ENCODE peak calls at places on chromosome 4, in four cellular contexts. O, B, F and U are unnamed samples.

GRCh38 chr4:6546681-6547447 is 28.1 kb upstream of the MAN2B2 start:
- DNase-seq in F (no peak), B (peak), O (peak), U (peak)

GRCh38 chr4:111283066-111283677 is 660.3 kb upstream of the PITX2 start:
- DNase-seq in O (peak), B (peak), F (no peak), U (peak)

GRCh38 chr4:7705062-7705461 is 234.6 kb downstream of the AFAP1 start:
- DNase-seq in O (no peak), B (no peak), F (no peak), U (no peak)

GRCh38 chr4:2261110-2261852 is 628 bp downstream of the MXD4 start:
- DNase-seq in O (peak), F (no peak), B (peak), U (peak)

GRCh38 chr4:71338846-71339593 is at the start of gene SLC4A4:
- DNase-seq in F (peak), B (peak), O (no peak), U (peak)

GRCh38 chr4:126604273-126604867 is 1028.4 kb upstream of the INTU start:
- DNase-seq in O (no peak), B (peak), F (no peak), U (peak)

GRCh38 chr4:182343435-182343834 is 100.2 kb downstream of the TENM3 start:
- DNase-seq in B (no peak), F (no peak), O (peak), U (no peak)

GRCh38 chr4:73864365-73864764 is 4.8 kb upstream of the CXCL1 start:
- DNase-seq in B (peak), O (no peak), F (no peak), U (no peak)

GRCh38 chr4:1278336-1278670 is 11.4 kb upstream of the MAEA start:
- DNase-seq in O (no peak), F (no peak), B (no peak), U (peak)

DNA sequence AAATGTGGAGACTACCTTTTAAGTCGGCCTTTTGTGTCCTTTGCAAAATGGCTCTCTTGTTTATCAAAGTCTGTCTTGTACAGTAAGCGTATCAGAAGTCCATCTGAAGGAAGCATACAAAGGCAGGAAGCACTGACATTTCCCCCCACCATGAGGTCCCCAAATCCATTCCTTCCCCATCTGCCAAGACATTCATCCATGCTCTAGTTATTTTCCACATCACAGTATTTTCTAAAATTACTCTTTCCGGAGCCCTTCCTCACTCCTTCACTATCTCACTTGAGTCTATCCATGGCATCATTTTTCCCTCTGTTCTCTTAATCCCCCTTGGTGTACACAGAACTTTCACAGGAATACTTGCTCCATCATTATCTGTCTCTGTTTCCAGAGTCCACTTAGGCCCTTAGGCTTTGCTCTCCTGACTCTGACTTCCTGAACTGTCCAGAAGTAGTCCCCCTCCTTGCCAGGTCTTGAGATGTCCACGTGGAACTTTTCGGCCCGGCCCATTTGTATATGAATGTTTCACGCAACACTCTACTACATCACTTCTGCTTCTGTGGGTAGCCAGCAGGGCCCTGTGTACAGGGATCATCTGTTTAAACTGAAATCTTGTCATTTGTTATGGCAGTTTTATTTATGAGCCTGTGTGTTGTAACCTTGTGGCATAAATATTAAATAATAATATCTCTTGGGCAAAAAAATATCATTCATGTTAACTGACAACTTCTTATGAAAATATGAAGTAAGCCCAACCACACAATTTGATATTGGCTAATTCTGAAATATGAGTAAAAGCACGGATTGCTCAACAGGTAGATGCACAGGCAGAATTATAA is 2.0 kb downstream of the SEL1L3 start:
- DNase-seq in F (no peak), B (peak), O (no peak), U (peak)
- TF ChIP-seq CHD1 in F (no peak), B (no peak), O (no peak), U (no peak)

GRCh38 chr4:88737304-88738015 is 39.8 kb upstream of the NAP1L5 start:
- DNase-seq in O (no peak), B (no peak), F (peak), U (peak)
- TF ChIP-seq CHD1 in O (no peak), B (no peak), F (no peak), U (no peak)

GRCh38 chr4:117135634-117136354 is 50.4 kb upstream of the TRAM1L1 start:
- DNase-seq in O (no peak), B (no peak), F (no peak), U (no peak)

GRCh38 chr4:117137143-117137542 is 51.8 kb upstream of the TRAM1L1 start:
- DNase-seq in O (no peak), B (peak), F (no peak), U (peak)

DNA sequence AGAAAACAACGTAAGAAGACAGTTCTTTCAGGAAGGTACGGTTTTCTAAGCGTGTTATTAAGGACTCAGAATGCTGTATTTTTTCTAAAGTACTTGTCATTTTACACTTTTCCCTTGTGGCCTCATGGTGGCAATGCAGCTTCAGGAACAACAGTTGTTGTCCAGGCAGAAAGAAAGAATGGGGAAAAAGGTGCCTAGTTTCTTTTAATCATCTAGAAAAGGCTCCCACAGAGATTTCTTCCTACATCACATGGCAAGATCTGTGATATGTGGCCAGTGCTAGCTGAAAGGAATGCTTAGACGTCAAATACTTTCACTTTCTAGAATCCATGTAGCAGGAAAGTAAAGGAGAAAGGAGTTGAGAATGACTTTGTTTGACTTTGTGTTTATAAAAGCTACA is 49.0 kb upstream of the TRAM1L1 start:
- DNase-seq in B (peak), F (peak), O (no peak), U (peak)
- TF ChIP-seq CHD1 in B (no peak), F (no peak), O (no peak), U (no peak)

DNA sequence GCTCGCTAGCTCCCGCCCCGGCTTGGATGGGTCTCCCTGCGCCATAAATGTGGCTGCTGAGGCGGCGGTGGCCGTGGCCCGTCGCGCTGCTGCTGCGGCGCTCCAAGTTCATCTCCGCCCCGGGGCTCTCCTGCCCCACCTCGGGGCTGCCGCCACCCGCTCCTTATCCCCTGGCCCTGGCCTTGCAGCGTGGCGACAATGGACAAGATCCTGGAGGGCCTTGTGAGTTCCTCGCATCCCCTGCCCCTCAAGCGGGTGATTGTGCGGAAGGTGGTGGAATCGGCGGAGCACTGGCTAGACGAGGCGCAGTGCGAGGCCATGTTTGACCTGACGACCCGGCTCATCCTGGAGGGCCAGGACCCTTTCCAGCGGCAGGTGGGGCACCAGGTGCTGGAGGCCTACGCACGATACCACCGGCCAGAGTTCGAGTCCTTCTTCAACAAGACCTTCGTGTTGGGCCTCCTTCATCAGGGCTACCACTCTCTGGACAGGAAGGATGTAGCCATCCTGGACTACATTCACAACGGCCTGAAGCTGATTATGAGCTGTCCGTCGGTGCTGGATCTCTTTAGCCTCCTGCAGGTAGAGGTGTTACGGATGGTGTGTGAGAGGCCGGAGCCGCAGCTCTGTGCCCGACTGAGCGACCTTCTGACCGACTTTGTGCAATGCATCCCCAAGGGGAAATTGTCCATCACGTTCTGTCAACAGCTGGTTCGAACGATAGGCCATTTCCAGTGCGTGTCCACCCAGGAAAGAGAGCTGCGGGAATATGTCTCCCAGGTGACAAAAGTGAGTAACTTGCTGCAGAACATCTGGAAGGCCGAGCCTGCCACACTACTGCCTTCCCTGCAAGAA is 763 bp downstream of the USP38 start:
- DNase-seq in O (peak), B (peak), F (no peak), U (peak)
- TF ChIP-seq CHD1 in O (no peak), B (no peak), F (no peak), U (peak)

DNA sequence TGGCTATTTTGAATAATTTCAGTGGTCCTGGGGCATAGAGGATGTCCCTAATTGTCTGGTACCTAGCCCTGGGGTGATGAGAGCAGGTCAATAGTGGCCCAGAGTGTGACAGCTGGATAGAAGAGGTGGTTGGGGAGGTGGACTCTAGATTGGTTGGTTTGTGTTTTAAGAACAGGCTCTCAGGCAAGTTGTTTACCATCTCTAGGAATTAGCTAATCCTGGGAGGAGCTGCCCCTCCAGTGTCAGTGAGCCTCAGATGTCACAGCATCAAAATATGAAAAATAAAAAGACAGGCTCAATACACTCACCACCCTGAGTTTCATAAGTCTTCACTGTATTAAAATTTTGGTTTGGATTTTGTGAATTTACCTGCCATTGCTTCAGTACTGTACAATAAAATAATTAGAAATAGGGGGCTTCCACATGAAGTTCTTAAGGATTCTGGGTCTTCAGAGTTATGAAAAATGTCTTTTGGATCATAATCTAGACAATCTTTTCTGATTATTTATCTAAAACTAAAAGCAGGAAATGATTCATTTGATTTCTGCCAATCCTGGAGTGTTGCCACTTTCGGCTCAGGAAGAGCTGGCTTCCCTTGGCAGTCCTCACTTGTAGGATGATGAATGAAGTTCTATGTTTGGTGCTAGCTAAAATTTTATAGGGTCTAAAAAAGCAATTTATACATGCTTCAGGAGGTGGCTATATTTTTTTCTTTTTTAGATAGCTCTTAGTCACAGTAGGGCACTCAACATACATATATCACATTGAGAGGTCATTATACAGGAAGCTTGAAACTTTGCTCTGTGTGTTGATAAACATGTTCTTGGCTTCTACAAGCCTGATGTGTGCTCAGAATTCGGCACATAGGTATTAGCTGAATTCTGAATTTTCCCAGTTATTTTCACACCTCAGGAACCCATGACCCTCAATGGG is 395.1 kb downstream of the RAB28 start:
- DNase-seq in B (no peak), O (no peak), F (no peak), U (no peak)
- TF ChIP-seq CHD1 in B (no peak), O (no peak), F (no peak), U (no peak)

DNA sequence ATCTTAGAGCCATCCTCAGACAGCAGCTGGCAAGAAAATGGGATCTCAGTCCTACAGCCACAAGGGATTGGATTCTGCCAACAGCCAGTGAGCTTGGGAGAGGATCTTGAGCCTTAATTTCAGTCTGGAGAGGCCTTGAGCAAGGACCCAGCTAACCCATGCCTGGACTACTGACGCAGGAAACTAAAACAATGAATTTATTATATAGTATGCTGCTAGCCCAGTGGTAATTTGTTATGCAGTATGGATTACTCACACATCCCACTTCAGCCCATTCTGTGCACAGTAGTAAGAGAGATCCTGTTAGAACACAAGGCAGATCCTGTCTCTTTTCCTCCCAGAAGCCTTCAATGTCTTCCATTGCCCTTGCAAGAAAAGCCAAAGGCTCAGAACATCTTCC is 27.4 kb downstream of the SMIM20 start:
- DNase-seq in O (no peak), B (no peak), F (no peak), U (peak)
- TF ChIP-seq CHD1 in O (no peak), B (no peak), F (no peak), U (no peak)

DNA sequence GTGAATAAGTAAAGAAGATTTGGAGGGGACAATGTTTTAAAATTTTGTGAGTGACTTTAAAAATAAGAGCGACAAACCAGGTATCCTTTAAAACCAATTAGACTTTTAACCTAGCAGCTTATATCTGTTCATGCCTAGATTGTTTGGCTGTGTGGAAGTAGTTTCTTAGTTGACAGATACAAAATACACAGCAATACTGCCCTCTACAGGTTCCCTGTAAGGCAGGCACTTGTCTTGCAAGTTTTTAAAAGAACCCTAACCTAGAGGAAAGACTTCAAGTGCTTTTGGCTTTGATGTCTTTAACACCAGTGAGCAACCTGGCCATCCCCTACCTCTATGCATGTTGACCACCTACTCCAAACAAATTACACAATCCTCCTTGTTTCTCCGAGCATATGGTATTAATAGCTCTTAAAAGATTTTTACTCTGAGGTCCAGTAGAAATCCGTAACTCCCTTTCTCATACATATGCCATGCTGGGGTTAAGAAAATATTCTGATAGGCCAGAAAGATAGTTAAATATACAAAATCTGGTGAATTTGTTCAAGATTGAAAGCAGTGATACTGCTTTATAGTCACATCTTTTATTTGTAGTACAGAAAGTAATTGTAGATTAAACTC is 273.0 kb downstream of the ARHGAP24 start:
- DNase-seq in B (peak), O (no peak), F (no peak), U (peak)
- TF ChIP-seq CHD1 in B (no peak), O (no peak), F (no peak), U (no peak)

GRCh38 chr4:94523033-94523590 is 71.4 kb downstream of the PDLIM5 start:
- DNase-seq in O (no peak), B (no peak), F (no peak), U (no peak)
- TF ChIP-seq CHD1 in O (no peak), B (no peak), F (no peak), U (no peak)

GRCh38 chr4:139457318-139457717 is 3.4 kb downstream of the RAB33B start:
- DNase-seq in O (no peak), F (no peak), B (no peak), U (no peak)

GRCh38 chr4:139458543-139458942 is 4.6 kb downstream of the RAB33B start:
- DNase-seq in B (no peak), O (no peak), F (no peak), U (no peak)

GRCh38 chr4:139460565-139460964 is 6.6 kb downstream of the RAB33B start:
- DNase-seq in B (no peak), F (no peak), O (peak), U (no peak)

GRCh38 chr4:139461022-139461421 is 7.1 kb downstream of the RAB33B start:
- DNase-seq in B (no peak), O (peak), F (no peak), U (no peak)

GRCh38 chr4:139458999-139459398 is 5.1 kb downstream of the RAB33B start:
- DNase-seq in B (no peak), O (peak), F (no peak), U (no peak)
- TF ChIP-seq CHD1 in B (no peak), O (no peak), F (no peak), U (no peak)